ENCODE peak calls at places on chromosomes 12 and 14, in six cellular contexts. V, X, Y, R, F and O are unnamed samples.

GRCh38 chr12:113231275-113232231 is 10.3 kb downstream of the TPCN1 start:
- DNase-seq in V (no peak), X (peak; percentile 1), Y (no peak), R (no peak), F (peak; percentile 24), O (peak; percentile 23)

GRCh38 chr14:95023115-95023514 is 134.2 kb downstream of the DICER1 start:
- DNase-seq in V (no peak), X (no peak), Y (no peak), R (no peak), F (no peak), O (no peak)

GRCh38 chr12:100936661-100937060 is 142.1 kb downstream of the ANO4 start:
- DNase-seq in V (peak; percentile 8), X (no peak), Y (no peak), R (no peak), F (no peak), O (no peak)

GRCh38 chr12:121810234-121810817 is 6.5 kb downstream of the SETD1B start:
- DNase-seq in V (no peak), X (no peak), Y (no peak), R (no peak), F (no peak), O (no peak)

GRCh38 chr14:87990687-87991086 is 2.3 kb downstream of the GALC start:
- DNase-seq in V (no peak), X (no peak), Y (no peak), R (no peak), F (no peak), O (no peak)

GRCh38 chr12:87815738-87816137 is 213.5 kb downstream of the C12orf50 start:
- DNase-seq in V (no peak), X (no peak), Y (no peak), R (no peak), F (peak; percentile 66), O (no peak)

GRCh38 chr12:52172956-52173355 is 18.9 kb downstream of the KRT80 start:
- DNase-seq in V (no peak), X (no peak), Y (no peak), R (no peak), F (no peak), O (no peak)

GRCh38 chr12:1529862-1530591 is 64.4 kb downstream of the FBXL14 start:
- DNase-seq in V (peak; percentile 59), X (no peak), Y (peak; percentile 40), R (peak; percentile 31), F (peak; percentile 33), O (peak; percentile 76)

GRCh38 chr12:100199347-100200136 is 1.1 kb upstream of the ACTR6 start:
- DNase-seq in V (peak; percentile 84), X (peak; percentile 51), Y (peak; percentile 40), R (peak; percentile 62), F (peak; percentile 45), O (peak; percentile 81)

GRCh38 chr12:91920276-91920675 is 225.4 kb downstream of the BTG1 start:
- DNase-seq in V (no peak), X (no peak), Y (no peak), R (peak; percentile 31), F (peak; percentile 35), O (no peak)

GRCh38 chr12:29574500-29574899 is 77.0 kb upstream of the OVCH1 start:
- DNase-seq in V (no peak), X (no peak), Y (no peak), R (no peak), F (no peak), O (no peak)

GRCh38 chr14:91059576-91060471 is 617 bp downstream of the RPS6KA5 start:
- DNase-seq in V (peak; percentile 31), X (peak; percentile 28), Y (peak; percentile 74), R (peak; percentile 70), F (peak; percentile 81), O (peak; percentile 72)

GRCh38 chr12:56142184-56142784 is 10.1 kb upstream of the MYL6B start:
- DNase-seq in V (no peak), X (no peak), Y (no peak), R (no peak), F (no peak), O (no peak)

GRCh38 chr12:62653740-62654139 is 187.1 kb downstream of the MON2 start:
- DNase-seq in V (no peak), X (no peak), Y (no peak), R (no peak), F (no peak), O (no peak)

GRCh38 chr14:98946995-98947394 is 325.0 kb downstream of the BCL11B start:
- DNase-seq in V (no peak), X (peak; percentile 55), Y (no peak), R (no peak), F (no peak), O (peak; percentile 37)

GRCh38 chr14:51552768-51553426 is 98.8 kb upstream of the FRMD6 start:
- DNase-seq in V (no peak), X (no peak), Y (no peak), R (no peak), F (peak; percentile 68), O (no peak)

GRCh38 chr12:16435875-16436554 is 88.6 kb downstream of the MGST1 start:
- DNase-seq in V (no peak), X (no peak), Y (no peak), R (no peak), F (no peak), O (no peak)